ENCODE peak calls at places on chromosomes 16 and 17, in five cellular contexts. O is neuronal stem cell, E is heart right ventricle, Y is H7, Q is mucosa of descending colon. J is an unnamed sample. For H3K36me3, the result is how much of the 10 kb centered on the place peaks cover.

GRCh38 chr17:35372846-35373531 is 432 bp downstream of the SLFN11 start:
- DNase-seq in Y (peak), O (no peak), Q (peak), E (no peak), J (no peak)

GRCh38 chr17:77735341-77736206 is 222.9 kb upstream of the TNRC6C start:
- DNase-seq in E (peak), Y (peak), O (no peak), Q (no peak), J (peak)

GRCh38 chr17:65254166-65254565 is 117.0 kb downstream of the RGS9 start:
- DNase-seq in Y (no peak), E (no peak), Q (no peak), O (no peak), J (peak)

GRCh38 chr17:63120406-63120805 is 154.4 kb downstream of the TANC2 start:
- DNase-seq in O (no peak), Q (no peak), E (no peak), Y (no peak), J (peak)

GRCh38 chr16:27228621-27229501 is 25.5 kb downstream of the KDM8 start:
- DNase-seq in Q (no peak), Y (peak), E (peak), O (no peak), J (peak)

GRCh38 chr17:62643496-62643895 is 16.0 kb downstream of the MRC2 start:
- DNase-seq in O (no peak), Q (no peak), Y (no peak), E (no peak), J (no peak)

GRCh38 chr17:6070895-6071511 is 824 bp downstream of the WSCD1 start:
- DNase-seq in E (peak), O (no peak), Y (peak), Q (peak), J (no peak)

GRCh38 chr16:55494994-55495421 is 13.9 kb upstream of the LPCAT2 start:
- DNase-seq in Y (peak), Q (peak), E (peak), O (no peak), J (peak)

GRCh38 chr16:25093208-25094061 is 18.1 kb upstream of the LCMT1 start:
- DNase-seq in Q (no peak), O (no peak), Y (no peak), E (no peak), J (no peak)

GRCh38 chr16:3054965-3055733 is 8.8 kb downstream of the MMP25 start:
- DNase-seq in O (no peak), E (no peak), Q (no peak), Y (no peak), J (no peak)

GRCh38 chr17:67944035-67944434 is 52.2 kb downstream of the C17orf58 start:
- DNase-seq in E (no peak), O (no peak), Q (no peak), Y (no peak), J (no peak)
- H3K36me3 ChIP-seq in E (under half), O (half or more), Q (under half), Y (half or more), J (half or more)

DNA sequence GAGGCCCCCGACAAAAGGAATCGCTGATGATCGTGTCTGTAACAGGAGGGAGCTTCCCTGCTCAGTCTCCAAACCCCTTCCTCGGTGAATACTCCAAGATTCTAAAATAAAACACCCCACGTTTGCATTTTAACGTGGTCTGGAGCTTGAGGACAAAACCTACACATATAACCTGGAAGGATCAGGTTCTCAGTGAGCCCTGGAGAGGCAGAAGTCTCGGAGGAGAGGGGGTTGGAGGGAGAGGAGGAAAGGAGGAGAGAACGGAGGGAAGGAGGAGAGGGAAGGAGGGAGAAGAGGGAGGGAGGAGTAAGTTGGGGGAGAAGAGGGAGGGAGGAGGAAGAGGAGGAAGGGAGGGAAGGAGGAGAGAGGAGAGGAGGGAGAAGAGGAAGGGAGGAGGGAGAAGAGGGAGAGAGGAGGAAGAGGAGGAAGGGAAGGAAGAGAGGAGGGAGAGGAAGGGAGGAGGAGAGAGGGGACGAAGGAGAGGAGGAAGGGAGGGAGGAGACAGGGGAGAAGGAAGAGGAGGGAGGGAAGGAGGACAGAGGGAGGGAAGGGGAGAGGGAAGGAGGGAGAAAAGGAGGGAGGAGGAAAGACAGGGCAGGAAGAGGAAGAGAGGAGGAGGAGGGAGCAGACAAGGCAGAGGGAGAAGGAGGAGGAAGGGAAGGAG is 27.4 kb upstream of the GINS2 start:
- DNase-seq in O (no peak), Q (no peak), Y (no peak), E (no peak), J (no peak)
- H3K4me3 ChIP-seq in O (no peak), Q (no peak), Y (peak), E (no peak), J (no peak)

GRCh38 chr16:68342620-68343019 is 31.8 kb downstream of the PRMT7 start:
- DNase-seq in E (no peak), Y (peak), O (no peak), Q (no peak), J (no peak)

GRCh38 chr16:68343137-68343536 is 32.3 kb downstream of the PRMT7 start:
- DNase-seq in E (no peak), O (no peak), Q (no peak), Y (no peak), J (no peak)

GRCh38 chr16:68335175-68335574 is 24.4 kb downstream of the PRMT7 start:
- DNase-seq in O (no peak), E (no peak), Y (no peak), Q (no peak), J (no peak)

GRCh38 chr16:68339214-68339613 is 28.4 kb downstream of the PRMT7 start:
- DNase-seq in Y (no peak), O (no peak), Q (no peak), E (no peak), J (no peak)

GRCh38 chr16:68338326-68339119 is 27.7 kb downstream of the PRMT7 start:
- DNase-seq in E (no peak), O (no peak), Q (no peak), Y (no peak), J (no peak)
- H3K36me3 ChIP-seq in E (under half), O (half or more), Q (under half), Y (under half), J (under half)

DNA sequence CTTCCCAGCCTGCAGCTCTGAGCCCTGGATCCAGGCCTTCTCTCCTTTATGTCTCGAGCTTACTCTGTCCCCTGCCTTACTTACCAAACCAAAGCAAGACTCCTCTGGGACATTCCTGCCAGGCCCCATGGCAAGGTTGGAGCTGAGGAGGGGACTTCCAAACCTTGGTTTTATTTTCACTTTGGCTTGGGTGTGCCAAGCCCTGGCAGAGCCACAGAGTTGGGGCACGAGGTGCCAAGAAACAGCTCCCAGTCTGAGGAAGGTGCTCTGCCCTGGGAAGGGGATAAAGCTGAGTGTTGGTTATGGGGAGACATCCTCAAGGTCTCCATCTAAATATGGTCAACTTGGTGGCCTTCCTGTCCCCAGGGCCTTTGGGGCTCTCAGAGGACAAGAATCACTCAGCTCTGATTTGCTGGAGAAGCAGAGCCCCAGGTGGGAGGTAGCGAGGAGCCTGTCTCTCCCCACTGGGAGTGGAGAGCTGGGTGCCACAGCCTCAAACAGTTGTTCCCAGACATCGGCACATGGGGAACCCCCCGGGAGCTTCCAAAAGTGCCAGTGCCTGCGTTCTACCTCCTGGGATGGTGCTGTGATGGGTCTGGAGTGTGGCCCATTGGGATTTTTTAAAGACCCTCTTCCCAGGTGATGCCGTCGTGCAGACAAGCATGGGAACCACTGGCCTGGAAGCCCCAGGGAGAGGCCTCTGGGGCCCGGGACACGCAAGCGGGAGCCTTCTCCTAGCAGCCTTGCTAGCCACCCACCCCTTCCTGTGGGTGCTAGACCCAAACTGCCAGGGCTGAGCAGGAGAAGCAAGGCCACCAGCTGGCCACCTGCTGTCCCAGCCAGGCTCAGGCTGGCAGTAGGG is 10.3 kb downstream of the NLRC5 start:
- DNase-seq in Q (no peak), Y (peak), E (no peak), O (no peak), J (no peak)
- H3K4me3 ChIP-seq in Q (no peak), Y (no peak), E (no peak), O (no peak), J (no peak)

GRCh38 chr17:28906276-28907051 is 3.6 kb upstream of the DHRS13 start:
- DNase-seq in Y (no peak), O (no peak), Q (no peak), E (no peak), J (no peak)
- H3K36me3 ChIP-seq in Y (under half), O (half or more), Q (under half), E (under half), J (under half)

DNA sequence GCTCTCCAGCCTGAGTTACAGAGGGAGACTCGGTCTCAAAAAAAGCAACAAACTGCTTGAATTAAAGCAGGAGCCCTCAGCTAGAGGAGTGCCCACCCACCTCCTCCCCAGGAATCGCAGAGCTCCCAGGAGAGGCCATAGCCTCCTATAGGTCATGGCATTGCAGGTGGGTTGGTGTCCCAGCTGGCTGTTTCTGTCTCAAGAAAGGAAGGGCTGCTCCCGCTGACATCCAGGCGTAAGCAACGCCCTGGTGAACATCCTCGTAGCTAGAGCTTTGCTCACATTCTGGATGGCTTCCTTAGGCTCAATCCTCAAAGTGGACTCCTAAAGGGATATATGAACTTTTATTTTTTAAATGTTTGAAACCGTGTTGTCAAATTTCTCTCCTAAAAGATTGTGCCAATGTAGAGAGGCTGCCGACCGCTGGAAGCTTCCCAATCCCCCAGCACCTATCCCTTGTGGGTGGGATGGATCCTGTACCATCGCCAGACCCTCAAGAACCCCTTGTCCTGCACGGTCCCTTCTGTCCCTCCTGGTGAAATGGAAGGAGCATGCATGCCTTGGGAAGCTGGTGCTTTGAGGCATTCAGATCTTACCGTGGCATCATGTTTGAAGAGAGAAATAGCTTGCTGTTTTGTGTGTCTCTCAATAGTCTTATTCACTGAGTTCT is 5.9 kb downstream of the NLRC5 start:
- DNase-seq in Q (no peak), E (no peak), Y (no peak), O (no peak), J (no peak)
- H3K4me3 ChIP-seq in Q (no peak), E (no peak), Y (no peak), O (no peak), J (no peak)

GRCh38 chr17:82803606-82804005 is 36.2 kb downstream of the ZNF750 start:
- DNase-seq in Y (peak), E (no peak), Q (no peak), O (no peak), J (no peak)

GRCh38 chr17:82800885-82801284 is 38.9 kb downstream of the ZNF750 start:
- DNase-seq in Y (no peak), Q (no peak), O (no peak), E (no peak), J (no peak)

GRCh38 chr17:82803185-82803584 is 36.6 kb downstream of the ZNF750 start:
- DNase-seq in O (no peak), E (no peak), Q (no peak), Y (peak), J (no peak)

GRCh38 chr17:82801377-82801970 is 38.3 kb downstream of the ZNF750 start:
- DNase-seq in Y (no peak), Q (no peak), O (no peak), E (no peak), J (no peak)

GRCh38 chr17:82802141-82802540 is 37.7 kb downstream of the ZNF750 start:
- DNase-seq in E (no peak), Y (no peak), O (no peak), Q (no peak), J (no peak)
- H3K36me3 ChIP-seq in E (under half), Y (under half), O (half or more), Q (under half), J (under half)

J was measured in cardiac muscle cell.